ENCODE peak calls at places on chromosomes 5 and 9, in seven cellular contexts. I, K, J, X, D, Y and A are unnamed samples.

GRCh38 chr5:43073597-43074546 is 33.8 kb upstream of the ANXA2R start:
- DNase-seq in Y (peak), X (no peak), D (no peak), J (peak), I (no peak), K (no peak), A (peak)

GRCh38 chr5:140348104-140348503 is 1.7 kb upstream of the HBEGF start:
- DNase-seq in X (no peak), K (peak), Y (no peak), D (no peak), J (no peak), I (no peak), A (no peak)

GRCh38 chr9:32248189-32248712 is 136.2 kb upstream of the ACO1 start:
- DNase-seq in J (no peak), K (no peak), Y (no peak), X (no peak), I (no peak), D (no peak), A (no peak)

GRCh38 chr5:125655156-125655555 is 768.1 kb upstream of the GRAMD2B start:
- DNase-seq in X (no peak), K (no peak), Y (no peak), I (no peak), D (no peak), J (no peak), A (no peak)

GRCh38 chr5:170338933-170339779 is 41.6 kb upstream of the LCP2 start:
- DNase-seq in I (peak), X (no peak), D (no peak), K (no peak), Y (no peak), J (peak), A (peak)

GRCh38 chr9:135567311-135567710 is 5.8 kb downstream of the PAEP start:
- DNase-seq in D (no peak), Y (no peak), K (no peak), I (no peak), J (no peak), X (no peak), A (no peak)

GRCh38 chr5:3000631-3001030 is 249.2 kb upstream of the IRX2 start:
- DNase-seq in D (no peak), I (no peak), K (no peak), Y (no peak), X (no peak), J (no peak), A (no peak)

GRCh38 chr5:5169466-5169865 is 29.3 kb downstream of the ADAMTS16 start:
- DNase-seq in D (no peak), I (no peak), K (no peak), X (no peak), Y (no peak), J (no peak), A (no peak)

GRCh38 chr9:124720429-124721108 is 50.5 kb downstream of the NR6A1 start:
- DNase-seq in I (no peak), D (no peak), K (no peak), Y (no peak), J (no peak), X (no peak), A (no peak)

GRCh38 chr5:132264546-132265335 is 7.2 kb downstream of the PDLIM4 start:
- DNase-seq in I (no peak), D (peak), X (no peak), K (no peak), Y (no peak), J (no peak), A (no peak)

GRCh38 chr9:123375725-123376132 is 19.7 kb downstream of the CRB2 start:
- DNase-seq in D (no peak), K (peak), J (no peak), I (no peak), X (no peak), Y (peak), A (no peak)

GRCh38 chr5:75465480-75465879 is 45.9 kb downstream of the CERT1 start:
- DNase-seq in D (no peak), J (no peak), I (no peak), K (no peak), X (peak), Y (no peak), A (no peak)

GRCh38 chr5:170761048-170761707 is 22.3 kb upstream of the GABRP start:
- DNase-seq in I (no peak), Y (no peak), K (no peak), J (no peak), D (no peak), X (no peak), A (no peak)

GRCh38 chr5:76689321-76690026 is 26.5 kb upstream of the F2R start:
- DNase-seq in Y (peak), K (no peak), X (no peak), D (no peak), J (no peak), I (no peak), A (no peak)